ENCODE peak calls at places on chromosomes 4 and X, in six cellular contexts. D is tibial nerve; J is fibroblast of lung; X is CD8-positive, alpha-beta memory T cell; Y is GM23248; M is left lung. H is an unnamed sample.

GRCh38 chrX:73826996-73827395 is 264.0 kb downstream of the CHIC1 start:
- DNase-seq in D (no peak), Y (no peak), J (no peak), M (no peak), X (no peak), H (no peak)

GRCh38 chrX:150361777-150362351 is 1.3 kb upstream of the MAMLD1 start:
- DNase-seq in D (no peak), X (peak; percentile 48), J (no peak), M (peak; percentile 55), Y (peak; percentile 66), H (no peak)

GRCh38 chrX:41481264-41482109 is 34.3 kb downstream of the NYX start:
- DNase-seq in M (no peak), D (no peak), X (no peak), Y (peak; percentile 27), J (no peak), H (no peak)

GRCh38 chr4:1057403-1057745 is 45.9 kb downstream of the FGFRL1 start:
- DNase-seq in Y (no peak), M (no peak), J (no peak), X (no peak), D (no peak), H (no peak)

GRCh38 chrX:103628386-103629290 is at the start of gene TCEAL1:
- DNase-seq in D (peak; percentile 45), Y (peak; percentile 63), X (peak; percentile 59), M (peak; percentile 85), J (peak; percentile 45), H (no peak)

GRCh38 chr4:45122406-45122805 is 396.1 kb upstream of the GNPDA2 start:
- DNase-seq in J (no peak), D (no peak), M (no peak), X (no peak), Y (no peak), H (no peak)

GRCh38 chrX:22800360-22800759 is 199.4 kb upstream of the DDX53 start:
- DNase-seq in X (no peak), D (no peak), J (peak; percentile 91), Y (peak; percentile 88), M (no peak), H (peak; percentile 43)

GRCh38 chr4:45350438-45350837 is 624.1 kb upstream of the GNPDA2 start:
- DNase-seq in Y (peak; percentile 43), M (no peak), X (no peak), D (no peak), J (peak; percentile 66), H (no peak)

GRCh38 chr4:673349-674091 is 556 bp downstream of the ATP5ME start:
- DNase-seq in X (no peak), Y (peak; percentile 74), J (no peak), D (peak; percentile 36), M (peak; percentile 91), H (no peak)

GRCh38 chrX:102712967-102713677 is 874 bp downstream of the GPRASP2 start:
- DNase-seq in J (peak; percentile 55), X (no peak), Y (peak; percentile 71), M (no peak), D (peak; percentile 34), H (no peak)

GRCh38 chr4:70269674-70270073 is 27.3 kb downstream of the CSN3 start:
- DNase-seq in M (no peak), Y (peak; percentile 4), D (no peak), J (peak; percentile 58), X (no peak), H (no peak)

GRCh38 chr4:87856816-87857215 is 24.0 kb downstream of the MEPE start:
- DNase-seq in Y (peak; percentile 5), M (no peak), X (no peak), J (no peak), D (no peak), H (no peak)

GRCh38 chrX:72461766-72462165 is 110.9 kb downstream of the HDAC8 start:
- DNase-seq in X (no peak), M (no peak), D (peak; percentile 13), J (no peak), Y (no peak), H (no peak)

GRCh38 chr4:158865520-158866177 is 96.8 kb downstream of the FNIP2 start:
- DNase-seq in X (no peak), Y (no peak), D (no peak), M (no peak), J (no peak), H (no peak)

GRCh38 chr4:158783775-158784174 is 14.9 kb downstream of the FNIP2 start:
- DNase-seq in M (no peak), D (no peak), Y (peak; percentile 68), X (no peak), J (peak; percentile 27), H (no peak)

GRCh38 chr4:48862661-48863060 is 31.8 kb downstream of the OCIAD1 start:
- DNase-seq in D (no peak), X (no peak), J (no peak), M (no peak), Y (no peak), H (no peak)

GRCh38 chrX:35046646-35047231 is 104.1 kb downstream of the FAM47B start:
- DNase-seq in J (no peak), M (no peak), Y (no peak), D (no peak), X (no peak), H (no peak)

GRCh38 chr4:1249731-1250526 is 999 bp upstream of the CTBP1 start:
- DNase-seq in Y (peak; percentile 74), X (peak; percentile 67), M (peak; percentile 85), J (peak; percentile 33), D (no peak), H (no peak)

GRCh38 chr4:125313497-125313896 is 1.3 kb upstream of the FAT4 start:
- DNase-seq in J (peak; percentile 95), X (no peak), Y (peak; percentile 91), M (no peak), D (no peak), H (no peak)

GRCh38 chr4:81913427-81913878 is 441.7 kb upstream of the RASGEF1B start:
- DNase-seq in X (peak; percentile 70), J (peak; percentile 29), Y (peak; percentile 58), D (no peak), M (peak; percentile 56), H (no peak)

GRCh38 chr4:173490817-173491518 is 39.1 kb downstream of the HAND2 start:
- DNase-seq in X (no peak), Y (peak; percentile 73), J (peak; percentile 91), D (no peak), M (no peak), H (no peak)

GRCh38 chr4:8185930-8186329 is 13.2 kb upstream of the SH3TC1 start:
- DNase-seq in Y (peak; percentile 22), D (no peak), X (no peak), J (no peak), M (peak; percentile 46), H (no peak)

GRCh38 chr4:126354784-126355183 is 1040.0 kb downstream of the FAT4 start:
- DNase-seq in D (no peak), Y (no peak), M (no peak), J (peak; percentile 46), X (no peak), H (peak; percentile 24)

GRCh38 chr4:124945422-124945821 is 232.9 kb upstream of the ANKRD50 start:
- DNase-seq in X (no peak), Y (no peak), J (no peak), D (no peak), M (no peak), H (no peak)

GRCh38 chr4:137514401-137515116 is 17.7 kb downstream of the PCDH18 start:
- DNase-seq in X (no peak), J (no peak), Y (peak; percentile 23), M (no peak), D (no peak), H (no peak)

GRCh38 chr4:30726090-30726668 is 6.0 kb downstream of the PCDH7 start:
- DNase-seq in M (no peak), D (no peak), Y (no peak), X (no peak), J (peak; percentile 39), H (no peak)

GRCh38 chrX:125757794-125758564 is 408.1 kb downstream of the DCAF12L2 start:
- DNase-seq in J (no peak), X (no peak), D (no peak), Y (no peak), M (no peak), H (no peak)

GRCh38 chr4:108466936-108467902 is 153.2 kb upstream of the RPL34 start:
- DNase-seq in D (no peak), M (no peak), J (peak; percentile 92), Y (peak; percentile 71), X (no peak), H (peak; percentile 48)

GRCh38 chr4:59671037-59671436 is 1529.1 kb upstream of the ADGRL3 start:
- DNase-seq in X (no peak), D (no peak), Y (no peak), M (no peak), J (no peak), H (no peak)

GRCh38 chr4:22500831-22501714 is 14.8 kb downstream of the ADGRA3 start:
- DNase-seq in M (no peak), Y (peak; percentile 85), J (no peak), X (no peak), D (no peak), H (peak; percentile 79)

GRCh38 chr4:185394568-185395254 is 1.0 kb downstream of the LRP2BP start:
- DNase-seq in X (no peak), Y (peak; percentile 73), M (no peak), D (no peak), J (no peak), H (no peak)

GRCh38 chr4:78014889-78015886 is 41.9 kb upstream of the FRAS1 start:
- DNase-seq in X (no peak), Y (no peak), M (no peak), J (no peak), D (no peak), H (no peak)

GRCh38 chrX:148609766-148610698 is 109.6 kb downstream of the AFF2 start:
- DNase-seq in M (no peak), J (no peak), Y (no peak), X (no peak), D (no peak), H (no peak)

GRCh38 chrX:13520441-13520840 is 49.0 kb upstream of the EGFL6 start:
- DNase-seq in X (no peak), D (no peak), M (no peak), J (no peak), Y (no peak), H (no peak)
- H3K27ac ChIP-seq in X (no peak overlapping the region), D (no peak overlapping the region), M (no peak overlapping the region), J (no peak overlapping the region), Y (peak overlapping the region; percentile 50), H (no peak overlapping the region)

GRCh38 chr4:113644398-113644797 is 117.1 kb downstream of the CAMK2D start:
- DNase-seq in X (no peak), D (no peak), M (no peak), Y (no peak), J (no peak), H (no peak)
- H3K27ac ChIP-seq in X (no peak overlapping the region), D (no peak overlapping the region), M (no peak overlapping the region), Y (no peak overlapping the region), J (no peak overlapping the region), H (no peak overlapping the region)

GRCh38 chrX:152074163-152074562 is 64.2 kb downstream of the MAGEA10 start:
- DNase-seq in J (no peak), Y (peak; percentile 6), M (no peak), D (no peak), X (no peak), H (no peak)

GRCh38 chrX:152079768-152080167 is 58.6 kb downstream of the MAGEA10 start:
- DNase-seq in M (no peak), D (no peak), X (no peak), J (no peak), Y (no peak), H (no peak)
- H3K27ac ChIP-seq in M (no peak overlapping the region), D (no peak overlapping the region), X (no peak overlapping the region), J (no peak overlapping the region), Y (no peak overlapping the region), H (no peak overlapping the region)

GRCh38 chrX:141632124-141632523 is 42.6 kb downstream of the SPANXA2 start:
- DNase-seq in D (no peak), M (no peak), J (no peak), X (no peak), Y (no peak), H (no peak)
- H3K27ac ChIP-seq in D (no peak overlapping the region), M (no peak overlapping the region), J (no peak overlapping the region), X (no peak overlapping the region), Y (no peak overlapping the region), H (no peak overlapping the region)